ENCODE peak calls at places on chromosomes 3 and 15, in seven cellular contexts. N is Panc1, X is kidney, P is brain microvascular endothelial cell, Q is hepatic stellate cell, T is A673, L is mucosa of gallbladder. R is an unnamed sample.

GRCh38 chr3:10511809-10512494 is 6.6 kb upstream of the ATP2B2 start:
- DNase-seq in Q (peak; percentile 54), P (peak; percentile 66), L (no peak), T (no peak), X (no peak), N (no peak), R (peak; percentile 58)

GRCh38 chr15:68717952-68718351 is 102.7 kb downstream of the ANP32A start:
- DNase-seq in Q (no peak), N (no peak), L (no peak), T (no peak), X (no peak), P (no peak), R (no peak)

GRCh38 chr3:169241928-169242751 is 421.4 kb downstream of the MECOM start:
- DNase-seq in Q (peak; percentile 16), T (peak; percentile 76), X (peak; percentile 79), N (no peak), P (peak; percentile 86), L (peak; percentile 21), R (peak; percentile 35)

GRCh38 chr3:150737874-150738679 is 24.9 kb downstream of the SIAH2 start:
- DNase-seq in T (peak; percentile 26), X (no peak), Q (no peak), P (peak; percentile 60), N (no peak), L (peak; percentile 61), R (peak; percentile 29)

GRCh38 chr15:82650046-82650670 is 3.0 kb upstream of the CPEB1 start:
- DNase-seq in Q (no peak), N (no peak), P (no peak), X (no peak), T (no peak), L (no peak), R (no peak)

GRCh38 chr3:152399374-152399773 is 130.6 kb downstream of the MBNL1 start:
- DNase-seq in L (no peak), T (no peak), P (peak; percentile 55), Q (no peak), X (no peak), N (no peak), R (no peak)

GRCh38 chr15:90603893-90604292 is 74.2 kb downstream of the CRTC3 start:
- DNase-seq in P (peak; percentile 18), T (peak; percentile 52), Q (peak; percentile 26), N (no peak), X (no peak), L (no peak), R (no peak)

GRCh38 chr3:178568152-178568753 is 32.0 kb downstream of the KCNMB2 start:
- DNase-seq in X (no peak), Q (no peak), T (no peak), N (no peak), P (peak; percentile 12), L (no peak), R (no peak)

GRCh38 chr15:62985768-62986167 is 56.8 kb upstream of the TPM1 start:
- DNase-seq in T (no peak), P (peak; percentile 56), X (no peak), Q (no peak), N (no peak), L (no peak), R (peak; percentile 21)

GRCh38 chr3:78895528-78895927 is 872.3 kb downstream of the ROBO1 start:
- DNase-seq in Q (no peak), P (peak; percentile 32), X (no peak), L (no peak), N (no peak), T (no peak), R (no peak)

GRCh38 chr3:169147246-169148008 is 516.1 kb downstream of the MECOM start:
- DNase-seq in P (peak; percentile 67), L (peak; percentile 36), N (no peak), T (peak; percentile 62), X (peak; percentile 75), Q (peak; percentile 62), R (peak; percentile 67)